ENCODE peak calls at places on chromosomes 11 and 22, in five cellular contexts. One of them, this sample, is unnamed.

GRCh38 chr11:2898366-2899079 is 12.9 kb upstream of the CDKN1C start:
- DNase-seq in B cell: no peak
- DNase-seq in HFF-Myc: peak; percentile 82
- DNase-seq in right atrium auricular region: peak; percentile 84
- DNase-seq in cardiac muscle cell: peak; percentile 94
- DNase-seq in this sample: no peak

GRCh38 chr11:70343631-70344030 is 54.7 kb upstream of the CTTN start:
- DNase-seq in B cell: no peak
- DNase-seq in HFF-Myc: no peak
- DNase-seq in right atrium auricular region: no peak
- DNase-seq in cardiac muscle cell: no peak
- DNase-seq in this sample: no peak

GRCh38 chr11:64868904-64869570 is 9.4 kb downstream of the EHD1 start:
- DNase-seq in B cell: no peak
- DNase-seq in HFF-Myc: peak; percentile 59
- DNase-seq in right atrium auricular region: no peak
- DNase-seq in cardiac muscle cell: peak; percentile 78
- DNase-seq in this sample: no peak

GRCh38 chr11:117097567-117098268 is 510 bp downstream of the SIK3 start:
- DNase-seq in B cell: peak; percentile 64
- DNase-seq in HFF-Myc: no peak
- DNase-seq in right atrium auricular region: peak; percentile 61
- DNase-seq in cardiac muscle cell: no peak
- DNase-seq in this sample: no peak

GRCh38 chr11:16804104-16804947 is 65.9 kb downstream of the C11orf58 start:
- DNase-seq in B cell: no peak
- DNase-seq in HFF-Myc: no peak
- DNase-seq in right atrium auricular region: no peak
- DNase-seq in cardiac muscle cell: peak; percentile 94
- DNase-seq in this sample: no peak

GRCh38 chr11:55895216-55895615 is 12.1 kb downstream of the TRIM51 start:
- DNase-seq in B cell: no peak
- DNase-seq in HFF-Myc: no peak
- DNase-seq in right atrium auricular region: no peak
- DNase-seq in cardiac muscle cell: no peak
- DNase-seq in this sample: no peak

GRCh38 chr11:33530824-33531223 is 169.8 kb downstream of the C11orf91 start:
- DNase-seq in B cell: no peak
- DNase-seq in HFF-Myc: peak; percentile 52
- DNase-seq in right atrium auricular region: no peak
- DNase-seq in cardiac muscle cell: peak; percentile 57
- DNase-seq in this sample: no peak

GRCh38 chr11:94511932-94512781 is at the start of gene C11orf97:
- DNase-seq in B cell: peak; percentile 41
- DNase-seq in HFF-Myc: no peak
- DNase-seq in right atrium auricular region: no peak
- DNase-seq in cardiac muscle cell: peak; percentile 56
- DNase-seq in this sample: peak; percentile 65

GRCh38 chr11:61505640-61506155 is 2.9 kb upstream of the LRRC10B start:
- DNase-seq in B cell: no peak
- DNase-seq in HFF-Myc: no peak
- DNase-seq in right atrium auricular region: no peak
- DNase-seq in cardiac muscle cell: no peak
- DNase-seq in this sample: no peak

GRCh38 chr11:132202621-132203020 is 832.2 kb downstream of the NTM start:
- DNase-seq in B cell: no peak
- DNase-seq in HFF-Myc: no peak
- DNase-seq in right atrium auricular region: no peak
- DNase-seq in cardiac muscle cell: no peak
- DNase-seq in this sample: no peak

GRCh38 chr11:116504541-116505149 is 268.1 kb downstream of the BUD13 start:
- DNase-seq in B cell: no peak
- DNase-seq in HFF-Myc: no peak
- DNase-seq in right atrium auricular region: no peak
- DNase-seq in cardiac muscle cell: no peak
- DNase-seq in this sample: no peak

GRCh38 chr11:121723261-121723741 is 270.5 kb upstream of the SORL1-AS1 start:
- DNase-seq in B cell: no peak
- DNase-seq in HFF-Myc: no peak
- DNase-seq in right atrium auricular region: no peak
- DNase-seq in cardiac muscle cell: peak; percentile 90
- DNase-seq in this sample: no peak

GRCh38 chr11:16412525-16413194 is 56.3 kb upstream of the SOX6 start:
- DNase-seq in B cell: no peak
- DNase-seq in HFF-Myc: no peak
- DNase-seq in right atrium auricular region: no peak
- DNase-seq in cardiac muscle cell: no peak
- DNase-seq in this sample: no peak

GRCh38 chr11:88404932-88405710 is 67.6 kb upstream of the CTSC start:
- DNase-seq in B cell: no peak
- DNase-seq in HFF-Myc: no peak
- DNase-seq in right atrium auricular region: no peak
- DNase-seq in cardiac muscle cell: no peak
- DNase-seq in this sample: no peak

GRCh38 chr11:122976396-122976733 is 5.3 kb downstream of the BSX start:
- DNase-seq in B cell: no peak
- DNase-seq in HFF-Myc: no peak
- DNase-seq in right atrium auricular region: no peak
- DNase-seq in cardiac muscle cell: no peak
- DNase-seq in this sample: no peak

DNA sequence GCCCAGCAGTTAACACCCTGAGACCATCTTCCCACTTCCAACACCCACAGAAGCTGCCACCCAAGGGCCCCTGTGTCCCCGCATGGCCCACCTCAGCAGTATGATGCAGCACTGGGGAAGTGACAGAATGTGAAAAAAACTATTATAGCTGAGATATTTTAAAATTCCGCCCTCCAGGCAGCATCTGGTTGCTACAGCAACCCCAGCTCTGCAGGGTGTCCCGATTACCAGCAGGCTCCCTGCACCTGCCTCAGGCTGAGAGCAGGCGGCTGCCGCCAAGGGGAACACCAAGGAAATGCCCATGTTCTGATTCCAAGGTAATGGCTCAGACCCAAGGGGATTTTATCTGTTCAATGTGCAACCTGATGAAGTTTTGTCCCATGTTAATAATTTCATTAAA is 10.5 kb upstream of the TMEM121B start:
- DNase-seq in B cell: no peak
- DNase-seq in HFF-Myc: no peak
- DNase-seq in right atrium auricular region: no peak
- DNase-seq in cardiac muscle cell: no peak
- DNase-seq in this sample: peak; percentile 21
- TF ChIP-seq CTCF in B cell: no peak
- TF ChIP-seq CTCF in HFF-Myc: no peak
- TF ChIP-seq CTCF in right atrium auricular region: no peak
- TF ChIP-seq CTCF in cardiac muscle cell: no peak
- TF ChIP-seq CTCF in this sample: no peak

GRCh38 chr11:93253111-93253510 is 55.3 kb upstream of the SLC36A4 start:
- DNase-seq in B cell: no peak
- DNase-seq in HFF-Myc: no peak
- DNase-seq in right atrium auricular region: no peak
- DNase-seq in cardiac muscle cell: no peak
- DNase-seq in this sample: no peak

GRCh38 chr11:93244018-93244417 is 46.2 kb upstream of the SLC36A4 start:
- DNase-seq in B cell: no peak
- DNase-seq in HFF-Myc: no peak
- DNase-seq in right atrium auricular region: no peak
- DNase-seq in cardiac muscle cell: no peak
- DNase-seq in this sample: no peak

GRCh38 chr11:93251922-93252321 is 54.1 kb upstream of the SLC36A4 start:
- DNase-seq in B cell: no peak
- DNase-seq in HFF-Myc: no peak
- DNase-seq in right atrium auricular region: no peak
- DNase-seq in cardiac muscle cell: no peak
- DNase-seq in this sample: no peak

GRCh38 chr11:93249437-93250210 is 51.8 kb upstream of the SLC36A4 start:
- DNase-seq in B cell: no peak
- DNase-seq in HFF-Myc: no peak
- DNase-seq in right atrium auricular region: no peak
- DNase-seq in cardiac muscle cell: no peak
- DNase-seq in this sample: no peak

DNA sequence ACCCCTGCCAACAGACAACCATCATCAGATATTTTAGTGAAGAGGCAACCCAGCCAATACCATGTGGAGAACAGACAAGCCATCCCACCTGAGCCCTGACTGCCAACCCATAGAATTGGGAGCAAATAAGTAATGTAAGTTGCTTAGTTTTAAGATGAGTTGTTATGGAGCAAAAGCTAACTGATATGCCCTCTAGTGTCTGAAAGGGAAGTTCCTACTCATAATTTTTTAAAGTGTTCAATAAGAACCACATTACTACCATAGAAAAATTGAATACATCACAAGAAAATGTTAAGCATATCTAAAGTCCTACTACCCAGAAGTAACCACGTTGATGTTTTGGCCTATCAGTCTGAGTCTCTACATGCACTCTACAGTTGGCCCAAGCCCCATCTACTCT is 50.8 kb upstream of the SLC36A4 start:
- DNase-seq in B cell: no peak
- DNase-seq in HFF-Myc: no peak
- DNase-seq in right atrium auricular region: no peak
- DNase-seq in cardiac muscle cell: peak; percentile 12
- DNase-seq in this sample: no peak
- TF ChIP-seq CTCF in B cell: peak; percentile 20
- TF ChIP-seq CTCF in HFF-Myc: peak; percentile 15
- TF ChIP-seq CTCF in right atrium auricular region: no peak
- TF ChIP-seq CTCF in cardiac muscle cell: peak; percentile 27
- TF ChIP-seq CTCF in this sample: peak; percentile 61

DNA sequence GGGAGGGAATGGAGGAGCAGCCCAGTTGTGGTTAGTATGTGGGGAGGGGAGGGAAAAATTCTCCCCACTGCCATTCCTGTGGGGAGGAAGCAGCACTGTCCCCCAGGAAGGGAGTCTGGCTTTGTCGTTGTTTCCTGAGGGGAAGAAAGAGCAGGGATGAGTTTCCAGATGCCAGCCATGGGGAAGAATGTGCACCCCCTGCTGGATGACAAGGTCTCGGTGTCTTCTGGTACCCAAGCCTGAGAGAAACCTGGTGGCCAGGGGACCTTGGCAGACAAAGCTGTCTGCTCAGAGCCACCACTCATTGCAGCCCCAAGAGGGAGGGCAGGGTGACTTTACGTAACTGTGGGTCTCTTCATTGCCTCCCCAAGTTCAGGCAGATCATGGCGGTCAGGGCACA is 81.3 kb upstream of the CD82 start:
- DNase-seq in B cell: no peak
- DNase-seq in HFF-Myc: no peak
- DNase-seq in right atrium auricular region: no peak
- DNase-seq in cardiac muscle cell: peak; percentile 35
- DNase-seq in this sample: no peak
- TF ChIP-seq CTCF in B cell: no peak
- TF ChIP-seq CTCF in HFF-Myc: peak; percentile 49
- TF ChIP-seq CTCF in right atrium auricular region: no peak
- TF ChIP-seq CTCF in cardiac muscle cell: peak; percentile 37
- TF ChIP-seq CTCF in this sample: peak; percentile 66

GRCh38 chr11:77197626-77198320 is 69.7 kb downstream of the MYO7A start:
- DNase-seq in B cell: no peak
- DNase-seq in HFF-Myc: no peak
- DNase-seq in right atrium auricular region: no peak
- DNase-seq in cardiac muscle cell: no peak
- DNase-seq in this sample: peak; percentile 87
- TF ChIP-seq CTCF in B cell: no peak
- TF ChIP-seq CTCF in HFF-Myc: no peak
- TF ChIP-seq CTCF in right atrium auricular region: no peak
- TF ChIP-seq CTCF in cardiac muscle cell: no peak
- TF ChIP-seq CTCF in this sample: no peak

DNA sequence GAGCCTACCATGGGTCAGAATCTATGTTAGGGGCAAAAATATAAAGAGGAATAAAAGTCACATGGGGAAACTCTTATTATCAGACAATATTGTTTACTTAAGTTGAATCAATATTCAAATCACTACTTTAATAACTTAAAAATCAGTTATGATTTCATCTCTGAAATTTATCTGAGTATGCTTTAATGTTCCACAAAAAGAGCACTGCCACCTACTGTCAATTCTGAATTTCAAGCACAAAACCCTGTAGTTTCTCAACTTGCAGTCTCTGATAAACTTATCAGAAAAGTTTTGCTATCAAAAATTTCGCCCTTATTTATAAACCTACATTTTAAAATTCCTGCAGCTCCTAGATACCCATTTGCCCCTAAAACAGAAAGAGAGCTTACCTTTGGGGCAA is 47.3 kb downstream of the RDX start:
- DNase-seq in B cell: no peak
- DNase-seq in HFF-Myc: no peak
- DNase-seq in right atrium auricular region: no peak
- DNase-seq in cardiac muscle cell: peak; percentile 22
- DNase-seq in this sample: no peak
- TF ChIP-seq CTCF in B cell: no peak
- TF ChIP-seq CTCF in HFF-Myc: no peak
- TF ChIP-seq CTCF in right atrium auricular region: no peak
- TF ChIP-seq CTCF in cardiac muscle cell: peak; percentile 37
- TF ChIP-seq CTCF in this sample: peak; percentile 78

GRCh38 chr11:79708319-79708928 is 267.6 kb upstream of the TENM4 start:
- DNase-seq in B cell: no peak
- DNase-seq in HFF-Myc: peak; percentile 36
- DNase-seq in right atrium auricular region: no peak
- DNase-seq in cardiac muscle cell: peak; percentile 41
- DNase-seq in this sample: no peak
- TF ChIP-seq CTCF in B cell: no peak
- TF ChIP-seq CTCF in HFF-Myc: peak; percentile 45
- TF ChIP-seq CTCF in right atrium auricular region: no peak
- TF ChIP-seq CTCF in cardiac muscle cell: peak; percentile 38
- TF ChIP-seq CTCF in this sample: peak; percentile 76